ENCODE peak calls at places on chromosomes 5 and 9, in four cellular contexts. A is HepG2, T is K562, N is GM12878. M is an unnamed sample.

GRCh38 chr5:26903469-26903868 is 134.9 kb downstream of the CDH9 start:
- DNase-seq in A (no peak), T (no peak), N (no peak), M (no peak)

GRCh38 chr5:149376104-149376503 is 3.0 kb downstream of the IL17B start:
- DNase-seq in A (no peak), T (no peak), N (no peak), M (no peak)

GRCh38 chr5:110463116-110463515 is 263.4 kb downstream of the TMEM232 start:
- DNase-seq in A (no peak), T (no peak), N (no peak), M (no peak)

GRCh38 chr9:131633491-131634031 is 88.2 kb downstream of the PRRT1B start:
- DNase-seq in A (no peak), T (no peak), N (no peak), M (no peak)

GRCh38 chr5:66939094-66939493 is 257.5 kb downstream of the CD180 start:
- DNase-seq in A (no peak), T (no peak), N (no peak), M (no peak)

GRCh38 chr5:74851684-74852353 is 14.4 kb downstream of the FAM169A start:
- DNase-seq in A (no peak), T (no peak), N (peak; percentile 16), M (no peak)

GRCh38 chr5:140795259-140795641 is 598 bp downstream of the PCDHA2 start:
- DNase-seq in A (no peak), T (no peak), N (no peak), M (peak; percentile 85)

GRCh38 chr5:149271717-149272558 is at the start of gene AFAP1L1:
- DNase-seq in A (peak; percentile 6), T (peak; percentile 19), N (no peak), M (peak; percentile 74)

GRCh38 chr9:110179734-110180133 is 28.2 kb downstream of the C9orf152 start:
- DNase-seq in A (no peak), T (no peak), N (no peak), M (no peak)

GRCh38 chr9:128150594-128151342 is 1.5 kb downstream of the LCN2 start:
- DNase-seq in A (peak; percentile 47), T (peak; percentile 99), N (no peak), M (peak; percentile 91)

GRCh38 chr5:82163459-82164108 is 114.6 kb downstream of the RPS23 start:
- DNase-seq in A (no peak), T (no peak), N (no peak), M (no peak)

GRCh38 chr5:140365941-140366340 is 5.9 kb downstream of the SLC4A9 start:
- DNase-seq in A (no peak), T (no peak), N (no peak), M (no peak)

GRCh38 chr5:170070556-170071412 is 34.9 kb upstream of the FOXI1 start:
- DNase-seq in A (no peak), T (peak; percentile 79), N (no peak), M (peak; percentile 81)

GRCh38 chr9:135693771-135694170 is 5.5 kb downstream of the SOHLH1 start:
- DNase-seq in A (no peak), T (no peak), N (no peak), M (no peak)

GRCh38 chr9:127204771-127205470 is 59.7 kb upstream of the GARNL3 start:
- DNase-seq in A (peak; percentile 31), T (peak; percentile 56), N (no peak), M (peak; percentile 44)

GRCh38 chr9:5493597-5494511 is 16.5 kb upstream of the PDCD1LG2 start:
- DNase-seq in A (no peak), T (peak; percentile 43), N (peak; percentile 96), M (no peak)

GRCh38 chr5:39178171-39178570 is 41.2 kb downstream of the FYB1 start:
- DNase-seq in A (no peak), T (no peak), N (no peak), M (no peak)

GRCh38 chr5:33588654-33589372 is 148.0 kb downstream of the TARS1 start:
- DNase-seq in A (peak; percentile 34), T (peak; percentile 47), N (no peak), M (peak; percentile 91)

GRCh38 chr9:99352786-99353185 is 130.7 kb downstream of the SEC61B start:
- DNase-seq in A (no peak), T (no peak), N (no peak), M (no peak)

GRCh38 chr5:153818626-153819025 is 220.1 kb downstream of the FAM114A2 start:
- DNase-seq in A (no peak), T (no peak), N (no peak), M (no peak)

GRCh38 chr5:163596536-163596935 is 91.1 kb downstream of the MAT2B start:
- DNase-seq in A (no peak), T (no peak), N (no peak), M (no peak)

GRCh38 chr9:133513214-133514088 is 11.3 kb downstream of the MYMK start:
- DNase-seq in A (no peak), T (peak; percentile 26), N (no peak), M (no peak)

GRCh38 chr5:140251527-140251973 is 51.4 kb downstream of the PFDN1 start:
- DNase-seq in A (no peak), T (no peak), N (peak; percentile 61), M (no peak)

GRCh38 chr5:151454166-151454565 is 6.8 kb downstream of the SLC36A1 start:
- DNase-seq in A (no peak), T (no peak), N (no peak), M (peak; percentile 18)

GRCh38 chr9:76007935-76008334 is 117.5 kb downstream of the PCSK5 start:
- DNase-seq in A (no peak), T (no peak), N (no peak), M (no peak)

GRCh38 chr9:101229606-101230005 is 155.2 kb downstream of the BAAT start:
- DNase-seq in A (no peak), T (no peak), N (no peak), M (no peak)

GRCh38 chr9:22817181-22817580 is 370.6 kb downstream of the DMRTA1 start:
- DNase-seq in A (no peak), T (no peak), N (no peak), M (no peak)

GRCh38 chr5:1516615-1517601 is 6.9 kb downstream of the LPCAT1 start:
- DNase-seq in A (peak; percentile 16), T (no peak), N (no peak), M (no peak)

GRCh38 chr5:113246371-113246870 is 188.4 kb downstream of the TSSK1B start:
- DNase-seq in A (no peak), T (no peak), N (no peak), M (peak; percentile 29)

GRCh38 chr5:2836133-2836532 is 84.7 kb upstream of the IRX2 start:
- DNase-seq in A (no peak), T (no peak), N (no peak), M (no peak)

GRCh38 chr5:5179079-5179478 is 38.9 kb downstream of the ADAMTS16 start:
- DNase-seq in A (no peak), T (no peak), N (no peak), M (peak; percentile 68)

DNA sequence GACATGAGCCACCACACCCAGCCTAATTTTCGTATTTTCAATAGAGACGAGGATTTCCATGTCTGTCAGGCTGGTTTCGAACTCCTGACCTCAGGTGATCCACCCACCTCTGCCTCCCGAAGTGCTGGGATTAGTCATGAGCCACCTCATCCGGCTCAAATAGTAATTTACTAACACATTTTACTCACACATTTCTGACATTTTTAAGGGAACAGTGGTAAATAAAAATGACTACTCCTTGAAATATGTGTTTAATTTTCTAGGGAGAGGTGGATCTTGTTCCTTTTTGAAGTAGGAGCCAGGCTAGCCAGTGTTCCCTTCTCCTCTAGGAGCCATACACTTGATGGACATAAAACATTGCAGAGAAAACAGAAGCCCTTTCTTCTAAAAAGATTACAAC is 55.2 kb upstream of the ERBIN start:
- DNase-seq in A (no peak), T (no peak), N (no peak), M (no peak)
- TF ChIP-seq REST in A (no peak), T (no peak), N (no peak), M (no peak)

DNA sequence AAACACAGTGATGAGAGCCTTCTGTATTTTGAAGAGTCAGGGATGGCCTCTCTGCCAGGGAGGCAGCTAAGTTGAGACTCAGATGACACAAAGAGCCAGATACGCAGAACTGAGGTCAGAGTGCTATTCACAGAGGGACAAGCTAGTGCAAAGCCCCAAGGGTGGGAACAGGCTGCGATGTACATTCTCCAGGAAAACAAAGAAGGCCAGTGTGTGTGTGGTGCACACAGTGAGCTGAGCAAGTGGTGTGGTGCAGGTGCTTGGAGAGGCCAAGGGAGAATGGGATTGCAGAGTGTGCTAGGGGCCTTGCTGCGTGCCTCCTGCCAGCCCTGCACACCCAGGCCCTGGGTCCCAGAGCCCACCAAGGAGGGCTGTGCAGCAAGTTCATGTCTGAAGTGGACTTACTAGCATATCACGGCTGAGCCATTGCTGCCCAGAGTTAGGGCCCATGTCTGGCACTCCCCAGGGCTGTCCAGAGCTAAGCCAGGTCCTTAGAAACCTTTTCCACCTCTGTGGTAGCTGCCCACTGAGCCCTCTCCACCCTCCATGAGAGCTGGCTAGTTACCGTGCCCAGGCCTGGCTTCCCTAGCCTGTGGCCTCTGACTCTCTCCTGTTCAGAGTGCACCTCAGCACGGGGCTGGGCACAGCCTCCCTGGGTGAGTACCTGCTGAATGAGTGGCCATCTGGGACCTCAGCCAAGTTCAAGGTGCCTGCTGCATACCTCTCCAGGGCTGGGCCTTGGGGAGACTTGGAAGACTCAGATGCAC is 9.3 kb downstream of the SLC25A48 start:
- DNase-seq in A (no peak), T (no peak), N (no peak), M (no peak)
- TF ChIP-seq CREB1 in A (no peak), T (no peak), N (no peak), M (no peak)

GRCh38 chr5:126334755-126335154 is 88.5 kb upstream of the GRAMD2B start:
- DNase-seq in A (no peak), T (no peak), N (no peak), M (no peak)
- TF ChIP-seq REST in A (no peak), T (no peak), N (no peak), M (no peak)

GRCh38 chr9:129341197-129341990 is 163.3 kb upstream of the IER5L start:
- DNase-seq in A (no peak), T (no peak), N (no peak), M (no peak)
- TF ChIP-seq CREB1 in A (no peak), T (no peak), N (no peak), M (no peak)

GRCh38 chr5:126837242-126837641 is 60.3 kb downstream of the LMNB1 start:
- DNase-seq in A (no peak), T (no peak), N (no peak), M (no peak)

GRCh38 chr5:126837907-126838539 is 61.1 kb downstream of the LMNB1 start:
- DNase-seq in A (no peak), T (no peak), N (no peak), M (no peak)

GRCh38 chr5:126831175-126831574 is 54.2 kb downstream of the LMNB1 start:
- DNase-seq in A (no peak), T (no peak), N (no peak), M (no peak)

DNA sequence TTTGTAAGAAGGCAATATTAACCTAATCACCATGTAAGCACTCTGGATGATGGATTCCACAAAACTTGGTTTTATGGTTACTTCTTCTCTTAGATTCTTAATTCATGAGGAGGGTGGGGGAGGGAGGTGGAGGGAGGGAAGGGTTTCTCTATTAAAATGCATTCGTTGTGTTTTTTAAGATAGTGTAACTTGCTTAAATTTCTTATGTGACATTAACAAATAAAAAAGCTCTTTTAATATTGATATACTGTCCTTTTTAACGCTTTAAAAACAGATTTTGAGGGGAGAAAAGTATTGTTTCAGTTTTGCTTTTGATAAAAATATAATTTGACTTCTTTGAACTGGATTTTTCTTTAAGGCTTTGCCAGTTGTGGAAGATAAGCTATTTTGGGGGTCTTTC is 59.8 kb downstream of the LMNB1 start:
- DNase-seq in A (no peak), T (no peak), N (no peak), M (no peak)
- TF ChIP-seq REST in A (no peak), T (no peak), N (no peak), M (no peak)

GRCh38 chr9:130020618-130021017 is 22.4 kb downstream of the FNBP1 start:
- DNase-seq in A (no peak), T (no peak), N (no peak), M (no peak)
- TF ChIP-seq CREB1 in A (no peak), T (no peak), N (no peak), M (no peak)